ENCODE peak calls at places on chromosomes 16 and 17, in ten cellular contexts. Y is activated T-helper 1 cell treated with anti-CD3 and anti-CD28 coated beads, Interleukin-2, amount 50 U/mL, for 16 hours; J is right cardiac atrium; N is nucleus accumbens; K is IMR-90; E is activated CD4-positive, alpha-beta T cell treated with anti-CD3 and anti-CD28 coated beads, Interleukin-2, amount 10 ng/mL, durations not matched to agents 7 days and 5 days; F is activated CD8-positive, alpha-beta T cell treated with anti-CD3 and anti-CD28 coated beads, Interleukin-2, amount 10 ng/mL, durations not matched to agents 7 days and 5 days; P is aorta; V is OCI-LY7; D is caudate nucleus. C is an unnamed sample.

GRCh38 chr17:39765766-39766165 is 28.0 kb downstream of the GRB7 start:
- DNase-seq in D (no peak), K (no peak), F (no peak), N (no peak), J (no peak), E (no peak), Y (no peak), V (no peak), P (no peak), C (no peak)

GRCh38 chr16:2468142-2468724 is 2.9 kb upstream of the NTN3 start:
- DNase-seq in F (no peak), K (peak), V (no peak), N (no peak), Y (no peak), P (no peak), D (no peak), J (peak), E (no peak), C (no peak)

GRCh38 chr17:21330436-21331160 is 45.6 kb upstream of the KCNJ12 start:
- DNase-seq in D (no peak), P (peak), V (no peak), F (no peak), J (no peak), N (no peak), K (no peak), E (no peak), Y (no peak), C (no peak)

GRCh38 chr17:76556759-76557367 is 17.0 kb downstream of the PRCD start:
- DNase-seq in N (no peak), K (peak), Y (peak), P (no peak), D (no peak), E (no peak), V (no peak), J (peak), F (no peak), C (no peak)

GRCh38 chr17:50079334-50080095 is 15.6 kb upstream of the PDK2 start:
- DNase-seq in Y (no peak), F (no peak), E (no peak), V (peak), J (peak), N (no peak), K (no peak), D (no peak), P (peak), C (peak)

GRCh38 chr17:43891851-43892671 is 15.3 kb downstream of the MPP2 start:
- DNase-seq in P (no peak), Y (no peak), E (no peak), J (no peak), F (no peak), V (no peak), N (no peak), K (no peak), D (no peak), C (no peak)

GRCh38 chr16:2715519-2715918 is 4.5 kb downstream of the PRSS27 start:
- DNase-seq in P (peak), J (peak), Y (peak), V (peak), E (peak), D (peak), N (no peak), K (peak), F (peak), C (peak)

GRCh38 chr17:20008242-20009051 is 712 bp upstream of the SPECC1 start:
- DNase-seq in D (no peak), E (no peak), J (peak), Y (no peak), V (no peak), F (peak), N (no peak), P (peak), K (no peak), C (no peak)

GRCh38 chr16:55842369-55843104 is 9.6 kb upstream of the CES1 start:
- DNase-seq in N (no peak), Y (no peak), J (no peak), D (no peak), K (peak), P (no peak), V (peak), F (peak), E (peak), C (peak)

GRCh38 chr17:79589669-79590270 is 21.1 kb downstream of the RBFOX3 start:
- DNase-seq in Y (no peak), J (no peak), K (no peak), P (no peak), N (no peak), V (no peak), F (no peak), D (no peak), E (no peak), C (no peak)

GRCh38 chr17:28180449-28180848 is 138.0 kb downstream of the NLK start:
- DNase-seq in E (no peak), K (peak), Y (no peak), J (no peak), V (no peak), D (no peak), N (no peak), F (no peak), P (no peak), C (peak)

GRCh38 chr17:77526259-77526711 is 385.5 kb downstream of the SEC14L1 start:
- DNase-seq in N (no peak), V (no peak), E (no peak), D (no peak), F (no peak), K (no peak), J (no peak), Y (no peak), P (no peak), C (no peak)

GRCh38 chr17:83183951-83184506 is 104.6 kb downstream of the METRNL start:
- DNase-seq in K (no peak), N (no peak), J (peak), Y (no peak), D (no peak), F (peak), P (peak), E (peak), V (no peak), C (no peak)

GRCh38 chr17:56497132-56497531 is 96.4 kb upstream of the NOG start:
- DNase-seq in F (no peak), K (no peak), E (no peak), N (no peak), D (no peak), V (no peak), P (no peak), Y (no peak), J (no peak), C (peak)

GRCh38 chr17:17545031-17545820 is 46.3 kb downstream of the PEMT start:
- DNase-seq in Y (no peak), D (no peak), J (peak), F (no peak), K (peak), N (no peak), E (no peak), V (no peak), P (peak), C (peak)